ENCODE peak calls at places on chromosome 13, in nine cellular contexts. P is A673, X is kidney epithelial cell, R is Panc1, I is heart left ventricle, D is lower lobe of right lung, B is OCI-LY7, V is astrocyte, Q is HL-60. O is an unnamed sample.

GRCh38 chr13:33322965-33323668 is 37.6 kb upstream of the STARD13 start:
- DNase-seq in P (peak), X (no peak), R (no peak), I (no peak), D (no peak), B (no peak), V (no peak), Q (no peak), O (no peak)

GRCh38 chr13:98537306-98537705 is 39.6 kb downstream of the STK24 start:
- DNase-seq in P (no peak), X (no peak), R (no peak), I (no peak), D (no peak), B (no peak), V (no peak), Q (no peak), O (no peak)

GRCh38 chr13:41633776-41634175 is 176.4 kb downstream of the RGCC start:
- DNase-seq in P (no peak), X (no peak), R (no peak), I (no peak), D (no peak), B (no peak), V (no peak), Q (no peak), O (no peak)

GRCh38 chr13:47239025-47239424 is 342.2 kb upstream of the HTR2A start:
- DNase-seq in P (no peak), X (no peak), R (no peak), I (no peak), D (no peak), B (no peak), V (no peak), Q (no peak), O (no peak)

GRCh38 chr13:75544681-75545333 is 4.8 kb upstream of the UCHL3 start:
- DNase-seq in P (no peak), X (no peak), R (no peak), I (no peak), D (no peak), B (no peak), V (peak), Q (no peak), O (peak)

GRCh38 chr13:32790731-32791130 is 204.5 kb downstream of the PDS5B start:
- DNase-seq in P (peak), X (no peak), R (no peak), I (no peak), D (no peak), B (no peak), V (no peak), Q (no peak), O (no peak)

GRCh38 chr13:98937911-98938381 is 39.9 kb downstream of the DOCK9 start:
- DNase-seq in P (no peak), X (no peak), R (no peak), I (no peak), D (no peak), B (no peak), V (peak), Q (no peak), O (no peak)

GRCh38 chr13:66345988-66346387 is 884.1 kb downstream of the PCDH9 start:
- DNase-seq in P (no peak), X (no peak), R (no peak), I (no peak), D (no peak), B (no peak), V (no peak), Q (no peak), O (no peak)

GRCh38 chr13:21348771-21349170 is 110.3 kb downstream of the ZDHHC20 start:
- DNase-seq in P (no peak), X (no peak), R (no peak), I (no peak), D (no peak), B (no peak), V (no peak), Q (peak), O (no peak)

GRCh38 chr13:48629282-48629681 is 24.4 kb upstream of the CYSLTR2 start:
- DNase-seq in P (no peak), X (no peak), R (no peak), I (no peak), D (no peak), B (no peak), V (no peak), Q (no peak), O (no peak)

GRCh38 chr13:109273326-109273751 is 513.0 kb downstream of the IRS2 start:
- DNase-seq in P (no peak), X (no peak), R (no peak), I (no peak), D (no peak), B (no peak), V (peak), Q (no peak), O (no peak)

GRCh38 chr13:100540621-100541020 is 48.0 kb downstream of the GGACT start:
- DNase-seq in P (no peak), X (no peak), R (no peak), I (no peak), D (no peak), B (no peak), V (no peak), Q (no peak), O (no peak)

GRCh38 chr13:21511841-21512240 is 52.7 kb upstream of the ZDHHC20 start:
- DNase-seq in P (no peak), X (no peak), R (no peak), I (no peak), D (no peak), B (no peak), V (peak), Q (no peak), O (no peak)

DNA sequence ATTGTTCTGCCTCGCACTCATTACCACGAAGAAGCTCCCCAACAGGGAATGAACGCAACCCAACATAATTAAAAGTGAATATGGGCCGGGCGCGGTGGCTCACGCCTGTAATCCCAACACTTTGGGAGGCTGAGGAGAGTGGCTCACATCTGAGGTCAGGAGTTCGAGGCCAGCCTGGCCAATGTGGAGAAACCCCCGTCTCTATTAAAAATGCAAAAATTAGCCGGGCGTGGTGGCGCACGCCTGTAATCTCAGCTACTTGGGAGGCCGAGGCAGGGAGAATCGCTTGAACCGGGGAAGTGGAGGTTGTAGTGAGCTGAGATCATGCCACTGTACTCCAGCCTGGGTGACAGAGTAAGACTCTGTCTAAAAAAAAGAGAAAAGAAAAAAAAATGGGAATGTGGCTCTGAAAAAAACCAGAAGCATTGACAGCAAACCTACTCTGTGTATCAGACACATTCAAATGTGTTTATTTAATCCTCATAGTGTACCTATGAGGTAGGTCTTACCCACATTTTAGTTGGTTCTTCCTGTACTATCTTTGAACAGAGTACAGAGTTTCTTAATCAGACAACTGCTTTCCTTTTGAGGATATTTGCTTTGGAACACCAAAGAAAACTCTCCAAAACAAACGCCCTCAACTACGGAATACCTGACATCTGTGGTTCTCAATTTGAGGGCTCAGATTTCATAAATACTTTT is 70.0 kb downstream of the NUFIP1 start:
- DNase-seq in P (no peak), X (no peak), R (no peak), I (no peak), D (no peak), B (no peak), V (no peak), Q (no peak), O (no peak)
- H3K4me3 ChIP-seq in P (peak), X (no peak), R (peak), I (peak), D (peak), B (peak), V (peak), Q (peak), O (peak)

DNA sequence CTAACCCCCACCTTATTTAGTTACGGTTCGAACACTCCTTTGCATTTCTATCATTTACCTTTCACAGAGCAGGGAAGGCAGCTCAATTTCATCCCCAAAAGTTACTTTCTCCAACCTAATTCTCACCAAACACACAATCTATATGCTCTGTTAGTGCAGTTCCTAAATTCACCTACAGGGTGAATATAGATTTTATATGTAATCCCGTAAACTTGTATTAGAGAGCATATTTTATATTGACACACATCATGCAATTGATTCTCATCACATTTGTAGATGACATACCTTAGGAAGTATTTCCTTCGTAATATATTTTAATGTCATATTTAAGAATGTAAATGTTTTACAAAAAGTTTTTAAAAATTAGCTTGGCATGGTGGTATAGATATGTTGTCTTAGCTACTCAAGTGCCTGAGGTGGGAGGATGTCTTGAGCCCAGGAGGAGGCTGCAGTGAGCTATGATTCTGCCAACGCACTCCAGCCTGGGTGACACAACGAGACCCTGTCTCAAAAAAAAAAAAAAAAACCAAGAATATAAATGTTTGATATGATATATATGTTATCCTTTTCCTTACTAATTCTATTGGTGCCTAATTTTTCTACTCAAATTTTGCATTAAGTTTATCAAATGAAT is 57.3 kb upstream of the TNFRSF19 start:
- DNase-seq in P (no peak), X (no peak), R (no peak), I (no peak), D (no peak), B (no peak), V (no peak), Q (no peak), O (no peak)
- TF ChIP-seq CTCF in P (peak), X (no peak), R (peak), I (no peak), D (no peak), B (peak), V (peak), Q (no peak), O (peak)

GRCh38 chr13:113449693-113450347 is 3.5 kb downstream of the ADPRHL1 start:
- DNase-seq in P (no peak), X (no peak), R (no peak), I (no peak), D (no peak), B (no peak), V (no peak), Q (no peak), O (no peak)

GRCh38 chr13:113447596-113447995 is 5.7 kb downstream of the ADPRHL1 start:
- DNase-seq in P (no peak), X (no peak), R (no peak), I (no peak), D (no peak), B (no peak), V (no peak), Q (no peak), O (no peak)

GRCh38 chr13:113448545-113448884 is 4.8 kb downstream of the ADPRHL1 start:
- DNase-seq in P (no peak), X (no peak), R (no peak), I (no peak), D (no peak), B (peak), V (no peak), Q (no peak), O (no peak)

GRCh38 chr13:113446488-113446854 is 6.8 kb downstream of the ADPRHL1 start:
- DNase-seq in P (no peak), X (no peak), R (no peak), I (no peak), D (no peak), B (no peak), V (no peak), Q (no peak), O (no peak)

GRCh38 chr13:113448885-113449692 is 4.2 kb downstream of the ADPRHL1 start:
- DNase-seq in P (peak), X (no peak), R (peak), I (no peak), D (peak), B (peak), V (no peak), Q (no peak), O (no peak)
- H3K4me3 ChIP-seq in P (peak), X (no peak), R (peak), I (peak), D (peak), B (peak), V (no peak), Q (no peak), O (no peak)

DNA sequence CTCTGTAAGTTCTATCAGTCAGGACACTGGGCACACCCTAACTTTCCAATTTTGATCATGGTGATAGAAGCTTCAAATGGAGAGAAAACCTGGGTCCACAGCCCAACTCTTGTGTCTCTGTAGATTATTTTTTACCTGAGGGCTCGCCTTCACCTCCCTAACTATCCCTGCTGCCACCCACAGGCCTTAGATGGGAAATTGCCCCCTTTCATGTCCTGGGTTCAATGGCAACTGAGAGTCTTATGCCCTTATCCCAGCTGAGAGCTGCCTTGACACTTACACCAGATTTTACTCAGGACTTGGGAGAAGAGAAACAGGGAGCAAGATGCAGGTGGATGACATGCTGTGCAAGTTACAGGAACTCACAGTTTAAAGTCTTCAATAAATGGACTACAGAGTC is 81.7 kb downstream of the RAP2A start:
- DNase-seq in P (no peak), X (no peak), R (no peak), I (no peak), D (no peak), B (no peak), V (no peak), Q (no peak), O (no peak)
- TF ChIP-seq CTCF in P (no peak), X (no peak), R (no peak), I (no peak), D (no peak), B (no peak), V (no peak), Q (no peak), O (no peak)

GRCh38 chr13:54357284-54357933 is 1328.8 kb downstream of the OLFM4 start:
- DNase-seq in P (no peak), X (no peak), R (no peak), I (no peak), D (no peak), B (no peak), V (no peak), Q (no peak), O (no peak)
- H3K4me3 ChIP-seq in P (no peak), X (no peak), R (no peak), I (no peak), D (no peak), B (no peak), V (no peak), Q (no peak), O (no peak)